ENCODE peak calls at places on chromosomes 13 and 19, in four cellular contexts. S is heart right ventricle, H is IMR-90, G is cardiac muscle cell. U is an unnamed sample.

GRCh38 chr13:99335603-99336002 is 28.4 kb upstream of the GPR183 start:
- DNase-seq in S (no peak), H (no peak), G (no peak), U (no peak)

GRCh38 chr13:23570099-23570926 is at the start of gene TNFRSF19:
- DNase-seq in S (peak; percentile 76), H (peak; percentile 91), G (peak; percentile 80), U (peak; percentile 88)

GRCh38 chr19:38213911-38214625 is 10.0 kb downstream of the DPF1 start:
- DNase-seq in S (no peak), H (peak; percentile 61), G (no peak), U (peak; percentile 93)

GRCh38 chr19:35696835-35697234 is 7.5 kb upstream of the ZBTB32 start:
- DNase-seq in S (no peak), H (no peak), G (no peak), U (no peak)

GRCh38 chr13:28173793-28174192 is 35.4 kb downstream of the PAN3 start:
- DNase-seq in S (no peak), H (no peak), G (no peak), U (no peak)

GRCh38 chr19:4780860-4781259 is 10.7 kb upstream of the FEM1A start:
- DNase-seq in S (no peak), H (no peak), G (no peak), U (no peak)

GRCh38 chr13:110394371-110394841 is 87.3 kb downstream of the COL4A2 start:
- DNase-seq in S (no peak), H (peak; percentile 94), G (no peak), U (no peak)

GRCh38 chr19:41646589-41647204 is 19.8 kb upstream of the CEACAM4 start:
- DNase-seq in S (no peak), H (no peak), G (no peak), U (no peak)

GRCh38 chr19:10516671-10517286 is 468 bp downstream of the S1PR5 start:
- DNase-seq in S (no peak), H (no peak), G (no peak), U (no peak)

GRCh38 chr13:102597029-102598015 is 536 bp downstream of the TPP2 start:
- DNase-seq in S (peak; percentile 14), H (peak; percentile 52), G (peak; percentile 22), U (peak; percentile 27)

GRCh38 chr19:43101950-43102349 is 19.4 kb upstream of the PSG2 start:
- DNase-seq in S (no peak), H (no peak), G (no peak), U (no peak)

GRCh38 chr13:73870036-73870741 is 264.0 kb downstream of the KLF12 start:
- DNase-seq in S (no peak), H (peak; percentile 42), G (no peak), U (no peak)

GRCh38 chr19:13681509-13681908 is 82.8 kb upstream of the MRI1 start:
- DNase-seq in S (no peak), H (no peak), G (no peak), U (no peak)

GRCh38 chr13:53198017-53198416 is 169.4 kb downstream of the OLFM4 start:
- DNase-seq in S (no peak), H (no peak), G (peak; percentile 28), U (no peak)

GRCh38 chr19:862529-863304 is 3.3 kb downstream of the CFD start:
- DNase-seq in S (no peak), H (peak; percentile 17), G (peak; percentile 79), U (no peak)

GRCh38 chr19:3538965-3539742 is at the start of gene TEKTIP1:
- DNase-seq in S (no peak), H (no peak), G (no peak), U (no peak)

GRCh38 chr13:55038230-55038629 is 2009.6 kb downstream of the OLFM4 start:
- DNase-seq in S (no peak), H (no peak), G (no peak), U (no peak)

GRCh38 chr13:30738526-30738925 is 3.2 kb downstream of the ALOX5AP start:
- DNase-seq in S (no peak), H (no peak), G (peak; percentile 29), U (no peak)

GRCh38 chr19:46020819-46021125 is 2.1 kb downstream of the PGLYRP1 start:
- DNase-seq in S (no peak), H (no peak), G (no peak), U (no peak)

GRCh38 chr19:46192990-46193650 is 36.4 kb upstream of the IGFL1 start:
- DNase-seq in S (no peak), H (peak; percentile 51), G (no peak), U (no peak)

GRCh38 chr19:49114630-49115363 is 627 bp downstream of the LIN7B start:
- DNase-seq in S (peak; percentile 76), H (peak; percentile 33), G (peak; percentile 90), U (no peak)

GRCh38 chr13:99353836-99354235 is 46.6 kb upstream of the GPR183 start:
- DNase-seq in S (no peak), H (peak; percentile 46), G (no peak), U (peak; percentile 35)

GRCh38 chr19:48487944-48488343 is 18.8 kb downstream of the CYTH2 start:
- DNase-seq in S (peak; percentile 72), H (peak; percentile 70), G (no peak), U (no peak)

GRCh38 chr19:52270266-52270885 is 989 bp downstream of the ZNF766 start:
- DNase-seq in S (no peak), H (peak; percentile 17), G (no peak), U (no peak)

GRCh38 chr19:246551-246950 is 44.7 kb downstream of the PLPP2 start:
- DNase-seq in S (no peak), H (no peak), G (no peak), U (no peak)

GRCh38 chr19:34180709-34181108 is 8.4 kb downstream of the LSM14A start:
- DNase-seq in S (no peak), H (no peak), G (no peak), U (no peak)

GRCh38 chr19:34179066-34179465 is 6.8 kb downstream of the LSM14A start:
- DNase-seq in S (no peak), H (no peak), G (no peak), U (no peak)

GRCh38 chr19:34182125-34182524 is 9.8 kb downstream of the LSM14A start:
- DNase-seq in S (no peak), H (no peak), G (no peak), U (no peak)

GRCh38 chr19:34180273-34180672 is 8.0 kb downstream of the LSM14A start:
- DNase-seq in S (no peak), H (no peak), G (no peak), U (no peak)

GRCh38 chr19:34181111-34181864 is 9.0 kb downstream of the LSM14A start:
- DNase-seq in S (no peak), H (no peak), G (no peak), U (no peak)
- TF ChIP-seq CTCF in S (no peak), H (no peak), G (no peak), U (no peak)

DNA sequence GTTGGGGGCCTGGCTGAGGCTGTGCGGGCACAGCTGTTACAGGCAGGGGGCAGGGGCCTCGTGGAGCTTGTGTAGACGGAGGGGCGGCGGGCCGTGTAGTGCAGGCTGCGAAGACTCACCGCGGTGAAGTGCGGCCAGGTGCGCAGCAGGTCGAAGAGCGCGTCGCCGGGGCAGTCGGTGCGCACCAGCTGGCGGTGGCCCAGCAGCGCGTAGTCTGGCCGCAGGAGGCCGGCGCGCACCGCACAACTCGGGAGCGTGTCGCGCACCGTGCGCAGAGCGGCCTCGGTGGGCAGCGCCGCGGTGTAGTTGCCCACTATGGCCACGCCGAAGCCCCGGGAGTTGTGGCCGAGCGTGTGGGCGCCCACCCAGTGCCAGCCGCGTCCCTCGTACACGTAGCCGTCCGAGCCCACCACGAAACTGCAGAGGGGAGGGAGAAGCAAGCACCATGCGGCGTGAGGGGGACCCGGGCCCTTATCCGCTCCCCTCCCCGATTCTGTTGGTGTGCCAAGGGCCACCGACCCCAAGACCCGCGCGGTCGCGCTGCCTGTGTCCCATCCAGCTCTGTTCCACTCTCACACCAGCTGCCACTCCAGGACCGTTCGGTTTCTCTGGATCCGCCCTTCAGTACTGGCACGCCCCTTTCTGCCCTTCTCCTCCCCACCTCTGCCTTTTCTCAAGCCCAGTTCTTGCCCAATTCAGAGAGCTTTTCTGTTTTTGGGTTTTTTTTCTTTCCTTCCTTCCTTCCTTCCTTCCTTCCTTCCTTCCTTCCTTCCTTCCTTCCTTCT is 5.4 kb upstream of the RASAL3 start:
- DNase-seq in S (no peak), H (no peak), G (no peak), U (no peak)
- H3K4me3 ChIP-seq in S (peak overlapping the region; percentile 22), H (no peak overlapping the region), G (no peak overlapping the region), U (no peak overlapping the region)

GRCh38 chr13:46075811-46076210 is 23.3 kb upstream of the ZC3H13 start:
- DNase-seq in S (no peak), H (no peak), G (no peak), U (no peak)

GRCh38 chr13:46076827-46077226 is 24.3 kb upstream of the ZC3H13 start:
- DNase-seq in S (no peak), H (no peak), G (no peak), U (no peak)

GRCh38 chr13:46077260-46077659 is 24.7 kb upstream of the ZC3H13 start:
- DNase-seq in S (no peak), H (no peak), G (no peak), U (no peak)

DNA sequence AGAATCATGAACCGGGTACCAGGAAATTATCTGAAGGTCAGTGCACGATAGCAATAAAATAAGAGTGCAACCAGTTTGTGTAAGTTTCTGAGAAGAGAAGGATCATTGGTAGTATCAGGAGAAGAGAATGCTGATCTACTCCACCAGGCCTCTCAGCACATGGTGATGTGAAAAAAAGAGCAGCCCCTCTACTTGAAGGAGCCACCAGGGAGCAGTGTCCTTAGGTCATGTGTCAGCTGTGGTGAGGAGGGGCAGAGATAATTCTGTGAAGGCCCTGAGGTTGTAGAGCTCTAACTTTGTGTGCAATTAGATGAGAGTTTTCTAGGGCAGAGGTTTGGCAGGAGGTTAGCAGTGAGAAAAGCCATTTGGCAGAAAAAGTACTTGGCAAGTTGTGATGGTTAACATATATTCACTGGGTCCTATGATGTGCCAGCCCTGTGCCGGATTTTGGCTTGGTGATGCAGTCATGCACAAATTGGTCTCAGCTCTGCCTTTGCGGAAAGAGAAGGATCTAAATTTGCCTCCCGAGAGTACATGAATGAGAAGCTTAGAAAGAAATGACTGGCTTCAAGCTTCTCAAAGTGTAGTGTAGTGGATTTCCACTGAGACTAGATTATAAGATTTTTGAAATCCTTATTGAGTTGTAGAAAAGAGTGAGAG is 19.2 kb upstream of the ZC3H13 start:
- DNase-seq in S (no peak), H (no peak), G (no peak), U (no peak)
- TF ChIP-seq CTCF in S (no peak), H (no peak), G (no peak), U (no peak)

GRCh38 chr19:39953915-39954314 is 17.1 kb upstream of the PSMC4 start:
- DNase-seq in S (no peak), H (no peak), G (no peak), U (no peak)
- H3K4me3 ChIP-seq in S (no peak overlapping the region), H (no peak overlapping the region), G (no peak overlapping the region), U (no peak overlapping the region)

GRCh38 chr13:49585220-49586157 is at the start of gene RCBTB1:
- DNase-seq in S (peak; percentile 42), H (peak; percentile 45), G (peak; percentile 88), U (no peak)

GRCh38 chr13:49586717-49587116 is 1.4 kb upstream of the RCBTB1 start:
- DNase-seq in S (no peak), H (no peak), G (no peak), U (no peak)

GRCh38 chr13:49584771-49585182 is 581 bp downstream of the RCBTB1 start:
- DNase-seq in S (no peak), H (peak; percentile 6), G (no peak), U (no peak)

GRCh38 chr13:49587311-49587847 is 2.0 kb upstream of the RCBTB1 start:
- DNase-seq in S (no peak), H (peak; percentile 67), G (no peak), U (no peak)
- TF ChIP-seq CTCF in S (no peak), H (no peak), G (no peak), U (no peak)